ENCODE peak calls at places on chromosomes 11 and 22, in nine cellular contexts. V, N, M, Z, D, W, R, U and Q are unnamed samples.

GRCh38 chr11:63610604-63611394 is 3.4 kb downstream of the PLAAT3 start:
- DNase-seq in V (peak), N (no peak), M (no peak), Z (peak), D (no peak), W (no peak), R (no peak), U (no peak), Q (no peak)

GRCh38 chr22:20748820-20749428 is 25.0 kb upstream of the SERPIND1 start:
- DNase-seq in V (no peak), N (no peak), M (no peak), Z (no peak), D (peak), W (peak), R (peak), U (peak), Q (peak)

GRCh38 chr11:75689861-75690641 is 21.2 kb upstream of the MAP6 start:
- DNase-seq in V (no peak), N (no peak), M (no peak), Z (no peak), D (no peak), W (peak), R (no peak), U (peak), Q (peak)

GRCh38 chr22:37771081-37771480 is 36.7 kb upstream of the GCAT start:
- DNase-seq in V (no peak), N (no peak), M (no peak), Z (no peak), D (no peak), W (no peak), R (no peak), U (no peak), Q (no peak)

GRCh38 chr22:24153353-24153752 is 27.9 kb upstream of the SUSD2 start:
- DNase-seq in V (no peak), N (no peak), M (no peak), Z (no peak), D (peak), W (no peak), R (peak), U (peak), Q (no peak)

GRCh38 chr22:40450651-40451050 is 80.3 kb downstream of the SGSM3 start:
- DNase-seq in V (no peak), N (no peak), M (no peak), Z (no peak), D (no peak), W (no peak), R (no peak), U (no peak), Q (no peak)

GRCh38 chr22:45094826-45095225 is 68.9 kb upstream of the NUP50 start:
- DNase-seq in V (no peak), N (no peak), M (no peak), Z (no peak), D (no peak), W (no peak), R (no peak), U (peak), Q (no peak)

GRCh38 chr11:12276831-12277475 is 100.4 kb upstream of the PARVA start:
- DNase-seq in V (no peak), N (no peak), M (no peak), Z (no peak), D (no peak), W (no peak), R (no peak), U (no peak), Q (no peak)

GRCh38 chr11:117198613-117199012 is 557 bp upstream of the TAGLN start:
- DNase-seq in V (no peak), N (no peak), M (no peak), Z (no peak), D (no peak), W (no peak), R (no peak), U (no peak), Q (no peak)

GRCh38 chr11:117197006-117197405 is 2.2 kb upstream of the TAGLN start:
- DNase-seq in V (no peak), N (no peak), M (no peak), Z (no peak), D (no peak), W (no peak), R (no peak), U (no peak), Q (no peak)

GRCh38 chr11:117195761-117196160 is 3.4 kb upstream of the TAGLN start:
- DNase-seq in V (no peak), N (no peak), M (no peak), Z (no peak), D (no peak), W (no peak), R (no peak), U (no peak), Q (no peak)

GRCh38 chr11:117199061-117199915 is at the start of gene TAGLN:
- DNase-seq in V (peak), N (no peak), M (no peak), Z (peak), D (no peak), W (no peak), R (peak), U (peak), Q (no peak)

GRCh38 chr11:117197516-117198456 is 1.4 kb upstream of the TAGLN start:
- DNase-seq in V (no peak), N (no peak), M (no peak), Z (peak), D (no peak), W (no peak), R (peak), U (peak), Q (no peak)
- TF ChIP-seq CTCF in V (peak), N (no peak), M (peak), Z (peak), D (peak), W (peak), R (peak), U (peak), Q (peak)

GRCh38 chr22:50090141-50090714 is 422 bp downstream of the MOV10L1 start:
- DNase-seq in V (no peak), N (no peak), M (no peak), Z (no peak), D (no peak), W (no peak), R (no peak), U (no peak), Q (no peak)
- TF ChIP-seq CTCF in V (no peak), N (no peak), M (no peak), Z (no peak), D (no peak), W (no peak), R (no peak), U (no peak), Q (no peak)

DNA sequence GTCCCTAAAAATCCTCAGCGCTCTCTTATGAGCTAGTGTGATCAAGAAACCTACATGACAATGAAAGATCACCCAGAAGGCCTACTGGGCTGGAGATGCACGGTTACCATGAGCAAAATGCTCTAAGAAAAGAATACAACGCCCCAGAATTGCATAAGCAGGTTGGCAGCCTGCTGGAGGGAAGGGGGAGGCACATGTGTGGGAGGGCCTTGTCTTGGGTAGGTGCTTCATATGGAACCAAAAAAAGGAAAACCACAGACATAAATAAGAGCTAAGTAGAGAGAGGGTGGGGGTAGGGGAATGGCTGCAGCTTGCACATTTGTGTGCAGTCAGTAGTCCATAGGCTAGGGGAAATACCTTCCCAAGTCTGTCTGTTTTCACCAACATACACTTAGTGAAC is 2.8 kb downstream of the SIAE start:
- DNase-seq in V (no peak), N (peak), M (no peak), Z (no peak), D (peak), W (no peak), R (peak), U (no peak), Q (peak)
- TF ChIP-seq CTCF in V (no peak), N (no peak), M (no peak), Z (no peak), D (no peak), W (no peak), R (no peak), U (no peak), Q (peak)

DNA sequence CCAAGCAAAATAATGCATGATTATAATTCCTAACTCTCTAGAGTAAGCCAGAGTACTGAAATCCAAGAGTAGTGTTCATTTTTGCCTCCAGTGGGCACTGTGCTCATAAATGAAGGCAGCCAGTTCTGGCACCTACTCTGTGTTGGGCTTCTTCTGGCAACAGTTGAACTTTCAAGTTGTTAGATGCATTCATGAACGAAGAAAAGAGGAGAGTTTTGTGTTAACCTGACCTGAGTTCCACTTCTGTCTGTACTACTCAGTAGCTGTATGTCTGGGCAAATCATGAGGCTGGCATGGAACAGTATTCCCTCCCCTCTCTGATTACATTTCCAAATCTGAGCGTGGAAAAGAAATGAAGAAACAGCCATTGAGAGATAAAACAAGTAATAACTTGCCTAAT is 20.3 kb upstream of the TENM4 start:
- DNase-seq in V (peak), N (no peak), M (no peak), Z (peak), D (no peak), W (no peak), R (peak), U (peak), Q (no peak)
- TF ChIP-seq CTCF in V (peak), N (no peak), M (peak), Z (peak), D (peak), W (peak), R (peak), U (peak), Q (peak)

DNA sequence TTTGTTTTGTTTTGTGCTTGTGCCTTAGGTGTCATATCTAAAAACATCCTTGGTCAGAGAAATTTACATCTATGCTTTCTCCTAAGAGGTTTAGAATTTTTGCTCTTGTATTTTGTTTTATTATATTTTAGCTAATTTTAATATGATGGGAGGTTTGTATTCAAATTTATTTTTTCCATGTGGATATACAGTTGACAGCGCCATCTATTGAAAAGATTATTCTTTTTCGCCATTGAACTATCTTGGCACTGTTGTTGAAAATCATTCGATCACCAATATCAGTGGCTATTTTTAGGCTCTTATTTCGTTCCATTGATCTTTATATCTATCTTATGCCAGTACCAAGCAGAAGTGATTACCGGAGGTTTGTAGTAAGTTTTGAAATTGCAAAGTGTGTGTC is 510.3 kb downstream of the BRD1 start:
- DNase-seq in V (no peak), N (no peak), M (no peak), Z (no peak), D (no peak), W (no peak), R (no peak), U (no peak), Q (no peak)
- TF ChIP-seq CTCF in V (no peak), N (no peak), M (peak), Z (no peak), D (peak), W (no peak), R (no peak), U (no peak), Q (no peak)

DNA sequence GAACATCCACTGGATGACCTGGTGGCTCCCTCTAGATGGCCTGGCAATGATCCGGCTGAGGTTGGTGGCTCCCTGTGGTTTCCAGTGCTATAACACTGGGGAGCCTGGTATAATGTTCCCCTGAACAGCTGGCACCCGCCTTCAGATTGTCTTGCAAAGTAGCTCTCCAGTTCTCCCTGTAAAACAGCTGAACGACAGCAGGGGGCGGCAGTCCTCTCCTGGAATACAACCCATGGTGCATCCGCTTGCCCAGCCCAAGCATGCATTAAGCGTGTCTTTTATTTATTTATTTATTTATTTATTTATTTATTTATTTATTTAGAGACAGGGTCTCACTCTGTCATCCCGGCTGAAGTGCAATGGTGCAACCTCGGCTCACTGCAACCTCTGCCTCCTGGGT is 258.9 kb downstream of the BUD13 start:
- DNase-seq in V (no peak), N (no peak), M (peak), Z (no peak), D (no peak), W (no peak), R (peak), U (peak), Q (peak)
- TF ChIP-seq CTCF in V (peak), N (no peak), M (peak), Z (no peak), D (peak), W (peak), R (peak), U (no peak), Q (peak)

GRCh38 chr11:67015048-67015447 is 7.9 kb upstream of the SYT12 start:
- DNase-seq in V (no peak), N (no peak), M (no peak), Z (no peak), D (no peak), W (no peak), R (no peak), U (no peak), Q (no peak)

GRCh38 chr11:67010296-67010905 is 12.5 kb upstream of the SYT12 start:
- DNase-seq in V (no peak), N (no peak), M (no peak), Z (no peak), D (no peak), W (no peak), R (no peak), U (no peak), Q (no peak)

GRCh38 chr11:67013511-67014045 is 9.4 kb upstream of the SYT12 start:
- DNase-seq in V (no peak), N (no peak), M (no peak), Z (no peak), D (no peak), W (no peak), R (no peak), U (no peak), Q (no peak)

GRCh38 chr11:67016550-67016949 is 6.4 kb upstream of the SYT12 start:
- DNase-seq in V (no peak), N (no peak), M (no peak), Z (no peak), D (no peak), W (no peak), R (no peak), U (no peak), Q (no peak)

GRCh38 chr11:67014343-67014742 is 8.6 kb upstream of the SYT12 start:
- DNase-seq in V (no peak), N (no peak), M (no peak), Z (no peak), D (no peak), W (no peak), R (no peak), U (no peak), Q (no peak)
- TF ChIP-seq CTCF in V (no peak), N (no peak), M (no peak), Z (no peak), D (no peak), W (no peak), R (no peak), U (no peak), Q (no peak)